ENCODE peak calls at places on chromosomes 2 and 18, in six cellular contexts. P, J, Y, G, E and C are unnamed samples.

GRCh38 chr18:36519358-36519757 is 221.8 kb downstream of the FHOD3 start:
- DNase-seq in E (no peak), Y (no peak), J (no peak), P (peak), G (no peak), C (no peak)

GRCh38 chr2:95043300-95043786 is 17.8 kb downstream of the MAL start:
- DNase-seq in Y (peak), J (peak), P (peak), E (no peak), G (no peak), C (peak)

GRCh38 chr2:10283106-10284062 is 19.3 kb upstream of the HPCAL1 start:
- DNase-seq in J (peak), Y (peak), E (no peak), G (no peak), P (peak), C (peak)

GRCh38 chr2:145753209-145753608 is 1233.3 kb upstream of the ZEB2 start:
- DNase-seq in J (no peak), E (no peak), Y (no peak), P (no peak), G (no peak), C (no peak)

GRCh38 chr2:64624108-64624610 is 29.6 kb downstream of the SERTAD2 start:
- DNase-seq in P (no peak), E (no peak), Y (no peak), J (no peak), G (no peak), C (no peak)

GRCh38 chr2:231683292-231683898 is 24.9 kb upstream of the PTMA start:
- DNase-seq in G (no peak), J (no peak), Y (no peak), E (no peak), P (no peak), C (no peak)

GRCh38 chr2:74556831-74557370 is 2.4 kb downstream of the DOK1 start:
- DNase-seq in G (no peak), E (no peak), P (no peak), Y (no peak), J (no peak), C (no peak)

GRCh38 chr2:157782057-157782845 is 93.9 kb downstream of the ACVR1 start:
- DNase-seq in P (no peak), Y (peak), G (no peak), J (peak), E (no peak), C (no peak)

GRCh38 chr18:9135081-9135911 is 1.3 kb upstream of the ANKRD12 start:
- DNase-seq in P (no peak), Y (no peak), G (no peak), J (no peak), E (no peak), C (no peak)

GRCh38 chr18:34583895-34584294 is 126.2 kb upstream of the DTNA start:
- DNase-seq in J (no peak), P (no peak), G (no peak), E (no peak), Y (no peak), C (no peak)

GRCh38 chr2:15810451-15811150 is 129.7 kb upstream of the MYCN start:
- DNase-seq in G (no peak), Y (no peak), J (no peak), E (no peak), P (no peak), C (peak)

GRCh38 chr2:176002684-176003225 is 688 bp upstream of the LNPK start:
- DNase-seq in Y (no peak), P (peak), G (no peak), J (peak), E (no peak), C (no peak)

GRCh38 chr2:5145053-5145452 is 547.1 kb upstream of the SOX11 start:
- DNase-seq in Y (no peak), G (no peak), E (no peak), J (no peak), P (no peak), C (no peak)